ENCODE peak calls at places on chromosome 12, in five cellular contexts. E is A549, Y is transverse colon, N is pancreas, H is BJ. G is an unnamed sample.

GRCh38 chr12:70033310-70033709 is 208.3 kb downstream of the MYRFL start:
- DNase-seq in Y (no peak), H (no peak), E (no peak), N (no peak), G (no peak)

GRCh38 chr12:2653461-2653965 is 141.3 kb upstream of the FKBP4 start:
- DNase-seq in Y (peak), H (no peak), E (no peak), N (no peak), G (no peak)

GRCh38 chr12:2354151-2354991 is 301.6 kb downstream of the CACNA1C start:
- DNase-seq in N (no peak), H (no peak), Y (no peak), E (no peak), G (no peak)

GRCh38 chr12:102757154-102757873 is 159.7 kb downstream of the PAH start:
- DNase-seq in Y (no peak), E (no peak), H (peak), N (peak), G (no peak)

GRCh38 chr12:48966177-48966890 is 5.2 kb downstream of the WNT10B start:
- DNase-seq in Y (no peak), E (no peak), N (no peak), H (no peak), G (no peak)

GRCh38 chr12:69241444-69242092 is 2.2 kb downstream of the CPSF6 start:
- DNase-seq in N (no peak), E (no peak), Y (no peak), H (no peak), G (no peak)

GRCh38 chr12:63816031-63816430 is 28.5 kb upstream of the SRGAP1 start:
- DNase-seq in N (no peak), Y (no peak), H (no peak), E (no peak), G (no peak)

GRCh38 chr12:107372229-107372658 is 278.9 kb upstream of the CRY1 start:
- DNase-seq in E (no peak), Y (no peak), H (no peak), N (no peak), G (no peak)

GRCh38 chr12:65300067-65300466 is 21.6 kb downstream of the MSRB3 start:
- DNase-seq in Y (no peak), N (no peak), E (no peak), H (no peak), G (no peak)

GRCh38 chr12:74541074-74541473 is 3.4 kb downstream of the ATXN7L3B start:
- DNase-seq in Y (no peak), N (no peak), E (no peak), H (no peak), G (no peak)
- H3K4me3 ChIP-seq in Y (no peak), N (no peak), E (no peak), H (no peak), G (no peak)

GRCh38 chr12:16833376-16833775 is 227.4 kb upstream of the LMO3 start:
- DNase-seq in N (no peak), H (no peak), Y (no peak), E (no peak), G (no peak)

GRCh38 chr12:16828891-16829290 is 222.9 kb upstream of the LMO3 start:
- DNase-seq in Y (no peak), E (no peak), N (no peak), H (no peak), G (no peak)
- TF ChIP-seq CTCF in Y (no peak), E (no peak), N (no peak), H (no peak), G (no peak)

GRCh38 chr12:46585854-46586621 is 213.5 kb upstream of the SLC38A2 start:
- DNase-seq in E (no peak), N (peak), H (no peak), Y (peak), G (no peak)
- H3K4me3 ChIP-seq in E (no peak), N (no peak), H (no peak), Y (no peak), G (no peak)

GRCh38 chr12:21773263-21773741 is 1.2 kb downstream of the KCNJ8 start:
- DNase-seq in H (no peak), Y (peak), E (no peak), N (peak), G (no peak)
- TF ChIP-seq CTCF in H (peak), Y (peak), E (peak), N (peak), G (peak)

DNA sequence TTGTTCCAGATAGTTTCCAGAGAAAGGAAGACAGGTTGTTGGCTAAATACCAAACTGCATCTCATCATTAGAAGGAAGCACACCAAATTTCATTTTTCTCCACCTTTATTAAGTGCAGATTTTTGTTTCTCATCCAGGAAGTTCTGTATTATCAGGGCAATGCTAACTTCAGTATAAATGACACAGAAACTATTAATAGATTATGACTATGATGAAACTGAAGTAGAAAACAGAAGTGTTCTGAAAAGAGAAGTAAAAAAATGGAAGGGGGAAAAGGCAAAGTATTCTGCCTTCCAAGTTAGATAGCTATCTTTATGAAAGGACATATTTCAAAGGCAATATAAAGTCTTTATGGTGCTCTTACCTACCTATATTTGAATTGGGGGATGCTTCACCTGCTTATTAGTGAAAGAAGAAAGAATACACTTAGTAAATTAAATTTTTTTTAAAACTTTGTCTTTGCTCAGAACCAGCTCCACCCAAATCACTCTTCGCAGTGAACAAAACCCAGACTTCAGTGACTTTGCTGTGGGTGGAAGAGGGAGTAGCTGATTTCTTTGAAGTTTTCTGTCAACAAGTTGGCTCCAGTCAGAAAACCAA is 223.9 kb downstream of the PTPRO start:
- DNase-seq in H (no peak), E (no peak), Y (no peak), N (no peak), G (no peak)
- H3K4me3 ChIP-seq in H (no peak), E (no peak), Y (no peak), N (no peak), G (no peak)

GRCh38 chr12:95623554-95624170 is 72.4 kb upstream of the USP44 start:
- DNase-seq in H (peak), E (peak), Y (peak), N (peak), G (peak)
- TF ChIP-seq CTCF in H (peak), E (peak), Y (peak), N (peak), G (peak)

DNA sequence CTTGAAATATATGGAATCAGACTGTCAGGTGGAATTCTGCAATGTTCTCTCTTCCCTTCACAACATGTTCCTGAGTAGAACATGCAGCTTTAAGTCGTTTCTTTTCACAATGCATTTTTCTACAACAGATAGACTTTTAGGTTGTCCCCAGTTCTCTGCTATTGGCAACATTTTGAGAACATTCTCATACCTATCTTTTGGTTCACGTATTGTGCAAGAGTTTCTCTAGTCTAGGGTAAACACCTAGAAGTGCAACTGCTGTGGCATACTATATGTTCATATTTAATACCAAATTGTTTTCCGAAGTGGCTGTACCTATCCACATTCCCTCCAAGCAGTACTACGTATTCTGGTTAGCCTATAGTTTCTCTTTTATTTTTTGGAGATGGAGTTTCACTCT is 32.1 kb downstream of the PPTC7 start:
- DNase-seq in H (no peak), N (no peak), Y (no peak), E (no peak), G (no peak)
- H3K4me3 ChIP-seq in H (no peak), N (no peak), Y (no peak), E (no peak), G (no peak)